ENCODE peak calls at places on chromosomes 2 and 18, in five cellular contexts. P, R, U, X and E are unnamed samples.

GRCh38 chr2:128258218-128258617 is 60.5 kb downstream of the HS6ST1 start:
- DNase-seq in P (no peak), R (no peak), U (no peak), X (no peak), E (no peak)

GRCh38 chr2:118061135-118061955 is 26.9 kb upstream of the INSIG2 start:
- DNase-seq in P (no peak), R (no peak), U (peak; percentile 41), X (no peak), E (no peak)

GRCh38 chr2:191713837-191714236 is 35.9 kb downstream of the NABP1 start:
- DNase-seq in P (no peak), R (no peak), U (no peak), X (no peak), E (no peak)

GRCh38 chr2:61763605-61764034 is 90.2 kb downstream of the FAM161A start:
- DNase-seq in P (peak; percentile 83), R (peak; percentile 70), U (peak; percentile 26), X (peak; percentile 88), E (no peak)

GRCh38 chr18:49582579-49582978 is 20.7 kb downstream of the LIPG start:
- DNase-seq in P (no peak), R (no peak), U (no peak), X (no peak), E (no peak)

GRCh38 chr2:236254021-236254420 is 10.2 kb downstream of the ASB18 start:
- DNase-seq in P (no peak), R (no peak), U (no peak), X (no peak), E (no peak)

GRCh38 chr2:200090683-200091082 is 135.3 kb downstream of the MAIP1 start:
- DNase-seq in P (no peak), R (no peak), U (no peak), X (no peak), E (no peak)

GRCh38 chr2:15673919-15674636 is 82.4 kb downstream of the DDX1 start:
- DNase-seq in P (no peak), R (peak; percentile 79), U (no peak), X (peak; percentile 47), E (no peak)

GRCh38 chr2:191866675-191867506 is 20.0 kb upstream of the CAVIN2 start:
- DNase-seq in P (no peak), R (peak; percentile 93), U (no peak), X (peak; percentile 53), E (no peak)

GRCh38 chr18:31206787-31207381 is 44.2 kb upstream of the DSC1 start:
- DNase-seq in P (peak; percentile 91), R (no peak), U (peak; percentile 50), X (peak; percentile 85), E (no peak)

GRCh38 chr2:182949572-182950189 is 83.2 kb upstream of the FRZB start:
- DNase-seq in P (no peak), R (no peak), U (no peak), X (no peak), E (no peak)

GRCh38 chr2:219453691-219454131 is 19.1 kb downstream of the SPEG start:
- DNase-seq in P (no peak), R (no peak), U (no peak), X (no peak), E (no peak)

GRCh38 chr2:142190805-142191204 is 60.0 kb upstream of the LRP1B start:
- DNase-seq in P (no peak), R (no peak), U (no peak), X (no peak), E (no peak)

GRCh38 chr2:157876066-157876770 is at the start of gene ACVR1:
- DNase-seq in P (peak; percentile 97), R (no peak), U (peak; percentile 90), X (peak; percentile 96), E (peak; percentile 62)
- TF ChIP-seq CTCF in P (no peak), R (no peak), U (peak; percentile 22), X (peak; percentile 24), E (peak; percentile 14)

GRCh38 chr2:125516496-125517109 is 1139.4 kb upstream of the GYPC start:
- DNase-seq in P (no peak), R (no peak), U (peak; percentile 38), X (no peak), E (no peak)
- TF ChIP-seq CTCF in P (no peak), R (peak; percentile 74), U (peak; percentile 81), X (no peak), E (no peak)

GRCh38 chr2:6866239-6866745 is 585 bp upstream of the CMPK2 start:
- DNase-seq in P (peak; percentile 69), R (peak; percentile 15), U (peak; percentile 75), X (peak; percentile 43), E (no peak)
- TF ChIP-seq CTCF in P (peak; percentile 30), R (peak; percentile 70), U (no peak), X (no peak), E (peak; percentile 14)

GRCh38 chr2:54275541-54275940 is 19.5 kb upstream of the TSPYL6 start:
- DNase-seq in P (no peak), R (no peak), U (no peak), X (no peak), E (no peak)

GRCh38 chr2:54284801-54285200 is 28.8 kb upstream of the TSPYL6 start:
- DNase-seq in P (no peak), R (no peak), U (no peak), X (no peak), E (no peak)

GRCh38 chr2:54274781-54275242 is 18.8 kb upstream of the TSPYL6 start:
- DNase-seq in P (no peak), R (no peak), U (no peak), X (no peak), E (no peak)

DNA sequence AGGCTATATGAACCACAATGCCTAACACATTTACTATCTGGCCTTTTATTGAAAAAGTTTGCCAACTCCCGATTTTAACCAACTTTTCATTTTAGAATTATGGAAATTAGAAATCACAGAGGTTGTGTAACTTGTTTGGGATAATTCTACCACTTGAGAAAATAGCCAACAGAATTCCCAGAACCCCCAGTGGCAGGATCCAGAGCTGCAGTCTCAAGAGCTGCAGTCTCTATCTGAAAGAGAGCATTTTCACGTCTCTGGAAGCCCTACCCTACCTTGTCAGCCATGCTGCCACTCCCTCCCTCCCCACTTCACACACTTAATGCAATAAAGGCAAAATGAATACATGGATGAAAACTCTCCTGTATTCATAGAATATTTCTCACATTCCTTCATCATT is 23.4 kb upstream of the TSPYL6 start:
- DNase-seq in P (no peak), R (no peak), U (no peak), X (no peak), E (no peak)
- TF ChIP-seq CTCF in P (no peak), R (peak; percentile 43), U (no peak), X (no peak), E (no peak)

GRCh38 chr18:23956483-23956882 is 58.1 kb upstream of the TTC39C start:
- DNase-seq in P (no peak), R (no peak), U (no peak), X (no peak), E (no peak)

GRCh38 chr18:23963443-23964185 is 50.9 kb upstream of the TTC39C start:
- DNase-seq in P (peak; percentile 34), R (peak; percentile 69), U (no peak), X (no peak), E (no peak)

GRCh38 chr18:23953984-23954383 is 60.6 kb upstream of the TTC39C start:
- DNase-seq in P (peak; percentile 15), R (no peak), U (no peak), X (no peak), E (no peak)

GRCh38 chr18:23958036-23958435 is 56.5 kb upstream of the TTC39C start:
- DNase-seq in P (peak; percentile 48), R (no peak), U (no peak), X (no peak), E (no peak)
- TF ChIP-seq CTCF in P (no peak), R (no peak), U (no peak), X (no peak), E (no peak)

DNA sequence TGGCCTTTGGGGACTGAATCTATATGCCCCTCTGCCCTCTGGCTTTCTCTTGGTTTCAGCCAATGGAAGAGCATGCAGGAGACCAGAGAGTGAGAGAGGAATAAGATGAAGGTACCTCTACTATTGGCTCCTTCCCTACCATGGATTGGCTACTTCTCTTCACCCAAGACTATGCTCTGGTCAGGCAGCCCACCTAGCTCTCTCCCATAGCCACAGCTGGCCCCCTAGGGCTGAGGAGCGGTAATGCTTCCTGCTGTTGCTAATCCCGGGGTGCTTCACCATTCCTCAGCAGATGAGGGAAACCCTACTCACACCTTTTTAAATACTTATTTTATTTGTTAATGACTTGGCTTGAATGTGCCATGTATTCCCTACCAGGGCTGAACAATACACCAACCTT is 142.4 kb downstream of the MREG start:
- DNase-seq in P (no peak), R (no peak), U (peak; percentile 10), X (no peak), E (no peak)
- TF ChIP-seq CTCF in P (no peak), R (peak; percentile 43), U (peak; percentile 18), X (no peak), E (no peak)

GRCh38 chr2:9420495-9420894 is 2.8 kb downstream of the ITGB1BP1 start:
- DNase-seq in P (no peak), R (no peak), U (no peak), X (no peak), E (no peak)

GRCh38 chr2:9423100-9423921 is at the start of the genes CPSF3 and ITGB1BP1:
- DNase-seq in P (peak; percentile 98), R (peak; percentile 65), U (peak; percentile 99), X (peak; percentile 98), E (peak; percentile 92)

GRCh38 chr2:9423922-9424272 is 443 bp downstream of the CPSF3 start:
- DNase-seq in P (no peak), R (no peak), U (peak; percentile 25), X (no peak), E (peak; percentile 24)

GRCh38 chr2:9424447-9425164 is 1.2 kb downstream of the CPSF3 start:
- DNase-seq in P (no peak), R (no peak), U (no peak), X (no peak), E (no peak)

DNA sequence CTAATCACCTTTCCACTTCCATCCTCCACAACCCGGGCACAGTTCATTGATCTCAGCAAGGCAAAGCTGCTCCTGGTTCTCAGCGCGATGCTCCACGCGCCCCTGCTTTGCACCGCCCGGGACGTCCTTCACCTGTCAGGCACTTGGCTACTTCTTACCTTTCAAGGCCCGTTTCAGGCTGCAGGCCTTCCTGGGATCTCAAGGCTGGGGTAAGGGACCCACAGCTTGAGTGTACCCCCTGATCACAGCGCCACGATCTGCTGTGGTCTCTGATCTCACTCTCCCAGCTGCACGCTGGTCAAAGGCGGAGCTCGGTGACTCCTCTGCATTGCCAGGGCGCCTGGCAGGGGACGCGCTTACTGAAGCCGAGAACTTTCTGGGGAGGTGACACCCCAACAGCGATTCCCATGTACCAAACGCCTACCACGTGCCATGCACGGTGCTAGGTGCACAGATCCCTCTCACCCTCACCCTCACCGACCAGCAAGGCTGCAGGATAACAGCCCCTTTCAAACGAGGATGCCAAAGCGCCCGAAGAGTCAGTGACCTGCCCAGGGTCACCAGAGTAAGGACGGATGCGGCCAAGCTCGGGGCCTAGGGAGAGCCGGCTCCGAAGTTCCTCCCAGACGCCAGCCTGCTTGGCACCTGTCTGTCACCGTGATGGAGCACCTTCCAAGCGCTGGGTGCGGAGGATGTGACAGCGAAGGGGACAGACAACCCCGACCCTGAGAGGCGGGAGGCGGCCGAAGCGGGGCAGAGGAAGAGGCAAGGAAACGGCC is 818 bp downstream of the ITGB1BP1 start:
- DNase-seq in P (peak; percentile 69), R (no peak), U (peak; percentile 60), X (peak; percentile 73), E (no peak)
- TF ChIP-seq CTCF in P (no peak), R (no peak), U (peak; percentile 10), X (no peak), E (no peak)